ENCODE peak calls at places on chromosomes 13 and 19, in nine cellular contexts. R is WERI-Rb-1; T is AG09309; S is caudate nucleus; U is stimulated activated CD4-positive, alpha-beta T cell treated with anti-CD3 and anti-CD28 coated beads, Interleukin-4, amount 100 ng/mL, for 24 hours; K is activated naive CD4-positive, alpha-beta T cell treated with anti-CD3 and anti-CD28 coated beads, Interleukin-2, amount 50 U/mL, for 16 hours; D is effector CD4-positive, alpha-beta T cell; O is stimulated activated naive CD8-positive, alpha-beta T cell treated with anti-CD3 and anti-CD28 coated beads, Interleukin-15, Interleukin-2, amounts not matched to agents 100 U/mL and 50 U/mL, for 24 hours; E is tibial artery. Z is an unnamed sample.

GRCh38 chr13:41213919-41214318 is 19.6 kb upstream of the KBTBD7 start:
- DNase-seq in R (no peak), T (no peak), S (no peak), U (no peak), K (no peak), D (no peak), O (no peak), E (no peak), Z (no peak)

GRCh38 chr19:49712397-49712859 is 21.5 kb downstream of the CPT1C start:
- DNase-seq in R (peak; percentile 55), T (no peak), S (no peak), U (no peak), K (no peak), D (no peak), O (no peak), E (no peak), Z (no peak)

GRCh38 chr19:14158276-14159023 is 22.1 kb upstream of the ASF1B start:
- DNase-seq in R (no peak), T (no peak), S (no peak), U (no peak), K (no peak), D (no peak), O (no peak), E (no peak), Z (no peak)

GRCh38 chr13:35690546-35690945 is 214.1 kb upstream of the MAB21L1 start:
- DNase-seq in R (no peak), T (no peak), S (no peak), U (no peak), K (no peak), D (no peak), O (no peak), E (peak; percentile 15), Z (no peak)

GRCh38 chr19:1259206-1259872 is 9.8 kb upstream of the CIRBP start:
- DNase-seq in R (peak; percentile 68), T (no peak), S (no peak), U (peak; percentile 68), K (peak; percentile 68), D (peak; percentile 50), O (peak; percentile 81), E (peak; percentile 70), Z (no peak)

GRCh38 chr19:41708481-41708880 is at the start of gene CEACAM5:
- DNase-seq in R (no peak), T (no peak), S (no peak), U (no peak), K (no peak), D (no peak), O (no peak), E (no peak), Z (no peak)

GRCh38 chr13:60612593-60612992 is 215.6 kb downstream of the TDRD3 start:
- DNase-seq in R (no peak), T (no peak), S (no peak), U (no peak), K (no peak), D (no peak), O (no peak), E (no peak), Z (no peak)

GRCh38 chr13:111548301-111548700 is 227.9 kb downstream of the TEX29 start:
- DNase-seq in R (no peak), T (no peak), S (no peak), U (no peak), K (no peak), D (no peak), O (no peak), E (no peak), Z (no peak)

GRCh38 chr19:55066107-55066709 is 3.3 kb upstream of the RDH13 start:
- DNase-seq in R (no peak), T (no peak), S (no peak), U (no peak), K (no peak), D (no peak), O (no peak), E (no peak), Z (no peak)

GRCh38 chr19:48539503-48540096 is 12.4 kb upstream of the SULT2B1 start:
- DNase-seq in R (no peak), T (no peak), S (no peak), U (no peak), K (no peak), D (no peak), O (no peak), E (no peak), Z (no peak)

GRCh38 chr19:36526581-36526980 is 1.5 kb downstream of the ZNF260 start:
- DNase-seq in R (no peak), T (no peak), S (no peak), U (no peak), K (no peak), D (no peak), O (no peak), E (no peak), Z (no peak)

GRCh38 chr13:21047591-21048282 is 13.6 kb downstream of the LATS2 start:
- DNase-seq in R (no peak), T (no peak), S (no peak), U (no peak), K (no peak), D (no peak), O (no peak), E (peak; percentile 18), Z (no peak)

GRCh38 chr13:79654520-79654919 is 173.6 kb downstream of the NDFIP2 start:
- DNase-seq in R (no peak), T (no peak), S (no peak), U (no peak), K (no peak), D (no peak), O (no peak), E (no peak), Z (no peak)

GRCh38 chr13:32537580-32538233 is 888 bp downstream of the N4BP2L2 start:
- DNase-seq in R (peak; percentile 10), T (no peak), S (no peak), U (peak; percentile 40), K (peak; percentile 40), D (peak; percentile 11), O (peak; percentile 63), E (peak; percentile 23), Z (no peak)

GRCh38 chr19:56153507-56153906 is 12.4 kb downstream of the ZNF444 start:
- DNase-seq in R (peak; percentile 54), T (no peak), S (no peak), U (no peak), K (no peak), D (no peak), O (no peak), E (no peak), Z (no peak)

GRCh38 chr13:24671367-24672117 is 8.7 kb upstream of the ATP12A start:
- DNase-seq in R (peak; percentile 82), T (peak; percentile 86), S (no peak), U (no peak), K (no peak), D (no peak), O (no peak), E (peak; percentile 72), Z (peak; percentile 55)

GRCh38 chr13:66405908-66406802 is 824.0 kb downstream of the PCDH9 start:
- DNase-seq in R (no peak), T (peak; percentile 35), S (no peak), U (no peak), K (no peak), D (no peak), O (no peak), E (no peak), Z (no peak)

GRCh38 chr13:112456138-112457056 is 80.2 kb downstream of the SPACA7 start:
- DNase-seq in R (no peak), T (no peak), S (no peak), U (no peak), K (no peak), D (no peak), O (no peak), E (no peak), Z (no peak)

GRCh38 chr19:16849168-16849567 is 20.0 kb downstream of the SIN3B start:
- DNase-seq in R (no peak), T (no peak), S (no peak), U (no peak), K (no peak), D (no peak), O (no peak), E (no peak), Z (no peak)